ENCODE peak calls at places on chromosomes 7 and 10, in ten cellular contexts. D is germinal center, M is GM19239, T is Calu3, B is epithelial cell of esophagus, U is amygdala, O is NCI-H187 treated with DMSO at 0.1 percent for 48 hours, L is thyroid gland, F is LoVo, G is ureter. S is an unnamed sample.

GRCh38 chr7:140568021-140568813 is 72.4 kb downstream of the DENND2A start:
- DNase-seq in B (no peak), M (no peak), F (no peak), D (no peak), G (no peak), L (no peak), T (no peak), U (no peak), O (no peak), S (no peak)

GRCh38 chr7:85820702-85821443 is 634.0 kb upstream of the SEMA3D start:
- DNase-seq in U (no peak), G (no peak), F (no peak), M (no peak), T (no peak), O (no peak), L (no peak), D (no peak), B (no peak), S (no peak)

GRCh38 chr10:26025500-26025899 is 91.5 kb downstream of the MYO3A start:
- DNase-seq in M (no peak), F (no peak), U (no peak), O (no peak), D (no peak), L (no peak), B (no peak), G (no peak), T (no peak), S (no peak)

GRCh38 chr7:44145969-44146897 is 5.1 kb upstream of the MYL7 start:
- DNase-seq in F (no peak), U (peak; percentile 53), B (peak; percentile 43), O (no peak), D (peak; percentile 96), L (peak; percentile 64), M (peak; percentile 74), G (peak; percentile 82), T (peak; percentile 39), S (peak; percentile 88)

GRCh38 chr10:68992721-68993440 is 4.3 kb downstream of the KIFBP start:
- DNase-seq in L (peak; percentile 80), U (no peak), D (no peak), F (no peak), G (no peak), B (peak; percentile 74), M (no peak), O (no peak), T (no peak), S (no peak)

GRCh38 chr10:12700557-12700874 is 301.0 kb downstream of the CCDC3 start:
- DNase-seq in O (no peak), D (no peak), M (no peak), T (no peak), B (no peak), F (no peak), G (no peak), L (no peak), U (no peak), S (no peak)

GRCh38 chr10:86899670-86900276 is 57.6 kb downstream of the MMRN2 start:
- DNase-seq in O (no peak), B (peak; percentile 73), U (peak; percentile 22), M (no peak), D (peak; percentile 32), G (peak; percentile 77), F (peak; percentile 31), L (peak; percentile 70), T (peak; percentile 58), S (peak; percentile 52)

GRCh38 chr10:79007843-79008319 is 60.9 kb upstream of the ZMIZ1 start:
- DNase-seq in D (no peak), T (no peak), M (no peak), L (no peak), U (no peak), F (no peak), G (no peak), B (peak; percentile 16), O (no peak), S (no peak)

GRCh38 chr7:19520392-19520791 is 188.4 kb downstream of the POLR1F start:
- DNase-seq in G (no peak), U (no peak), B (no peak), M (no peak), F (no peak), T (no peak), D (no peak), O (no peak), L (no peak), S (no peak)

GRCh38 chr10:637221-637620 is 52.2 kb downstream of the DIP2C start:
- DNase-seq in M (no peak), G (peak; percentile 69), D (no peak), L (no peak), O (no peak), T (no peak), U (no peak), B (peak; percentile 17), F (no peak), S (no peak)

GRCh38 chr10:9987197-9987596 is 1030.5 kb upstream of the CELF2 start:
- DNase-seq in B (no peak), M (no peak), D (no peak), O (no peak), T (no peak), U (no peak), L (no peak), F (no peak), G (no peak), S (no peak)

GRCh38 chr10:110286841-110287240 is 17.9 kb downstream of the SMNDC1 start:
- DNase-seq in B (peak; percentile 82), M (no peak), T (no peak), D (no peak), F (no peak), U (no peak), G (no peak), L (no peak), O (no peak), S (no peak)

GRCh38 chr10:13099666-13100348 is at the start of gene OPTN:
- DNase-seq in F (peak; percentile 82), O (no peak), D (peak; percentile 77), T (peak; percentile 86), M (peak; percentile 64), G (peak; percentile 82), L (peak; percentile 75), B (peak; percentile 84), U (peak; percentile 76), S (peak; percentile 90)

S was measured in GM13977.